ENCODE peak calls at places on chromosomes 4 and X, in four cellular contexts. C, E, G and L are unnamed samples.

GRCh38 chrX:8815460-8816065 is 14.4 kb upstream of the FAM9A start:
- DNase-seq in C (peak), E (no peak), G (no peak), L (peak)

GRCh38 chr4:128291096-128291495 is 3.5 kb upstream of the PGRMC2 start:
- DNase-seq in C (no peak), E (no peak), G (no peak), L (no peak)

GRCh38 chrX:40176256-40176978 is 78.7 kb upstream of the BCOR start:
- DNase-seq in C (peak), E (no peak), G (peak), L (peak)

GRCh38 chr4:168503652-168504362 is 7.0 kb downstream of the PALLD start:
- DNase-seq in C (no peak), E (no peak), G (no peak), L (no peak)

GRCh38 chr4:39571504-39571903 is 44.3 kb upstream of the UGDH start:
- DNase-seq in C (no peak), E (no peak), G (no peak), L (no peak)

GRCh38 chrX:119692241-119693031 is 532 bp downstream of the SEPTIN6 start:
- DNase-seq in C (peak), E (peak), G (peak), L (peak)

GRCh38 chr4:6697096-6697495 is 3.4 kb downstream of the S100P start:
- DNase-seq in C (no peak), E (no peak), G (no peak), L (no peak)

GRCh38 chr4:95293014-95293413 is 255.8 kb downstream of the UNC5C start:
- DNase-seq in C (no peak), E (no peak), G (no peak), L (no peak)

GRCh38 chr4:71074452-71075299 is 81.2 kb downstream of the DCK start:
- DNase-seq in C (peak), E (no peak), G (no peak), L (peak)

GRCh38 chrX:72137846-72138455 is 6.2 kb upstream of the RTL5 start:
- DNase-seq in C (no peak), E (no peak), G (no peak), L (no peak)

GRCh38 chr4:181939199-181939945 is 303.8 kb upstream of the TENM3 start:
- DNase-seq in C (peak), E (no peak), G (no peak), L (peak)

GRCh38 chrX:154360155-154360713 is 14.2 kb downstream of the FLNA start:
- DNase-seq in C (no peak), E (no peak), G (no peak), L (no peak)

GRCh38 chr4:101140228-101140627 is 207.1 kb downstream of the PPP3CA start:
- DNase-seq in C (no peak), E (no peak), G (no peak), L (no peak)

GRCh38 chrX:78357342-78358055 is 30.1 kb upstream of the CYSLTR1 start:
- DNase-seq in C (no peak), E (no peak), G (no peak), L (no peak)

GRCh38 chrX:70960728-70961127 is 29.8 kb upstream of the SLC7A3 start:
- DNase-seq in C (peak), E (no peak), G (no peak), L (no peak)

GRCh38 chrX:107731831-107732502 is 43.6 kb downstream of the TSC22D3 start:
- DNase-seq in C (peak), E (peak), G (peak), L (peak)

GRCh38 chrX:10254746-10255145 is 98.0 kb downstream of the CLCN4 start:
- DNase-seq in C (peak), E (no peak), G (no peak), L (peak)